ENCODE peak calls at places on chromosomes 7 and 10, in eight cellular contexts. R, L, G, U, P, J, V and T are unnamed samples.

GRCh38 chr7:122790558-122790957 is 87.8 kb upstream of the RNF148 start:
- DNase-seq in R (no peak), L (no peak), G (no peak), U (no peak), P (no peak), J (no peak), V (no peak), T (no peak)

GRCh38 chr10:110664483-110665420 is 20.6 kb downstream of the RBM20 start:
- DNase-seq in R (no peak), L (peak), G (no peak), U (peak), P (peak), J (no peak), V (peak), T (no peak)

GRCh38 chr7:768881-769504 is 41.9 kb upstream of the PRKAR1B start:
- DNase-seq in R (no peak), L (no peak), G (peak), U (peak), P (no peak), J (no peak), V (peak), T (no peak)

GRCh38 chr7:45593121-45593541 is 19.0 kb downstream of the ADCY1 start:
- DNase-seq in R (no peak), L (no peak), G (no peak), U (no peak), P (no peak), J (peak), V (no peak), T (no peak)

GRCh38 chr7:129769400-129769774 is 157.9 kb downstream of the NRF1 start:
- DNase-seq in R (no peak), L (no peak), G (no peak), U (no peak), P (no peak), J (no peak), V (no peak), T (no peak)

GRCh38 chr10:90775351-90776028 is 82.3 kb downstream of the HTR7 start:
- DNase-seq in R (no peak), L (no peak), G (no peak), U (peak), P (peak), J (no peak), V (peak), T (no peak)

GRCh38 chr10:113153493-113154127 is 203.6 kb downstream of the TCF7L2 start:
- DNase-seq in R (no peak), L (no peak), G (no peak), U (no peak), P (no peak), J (no peak), V (peak), T (peak)

GRCh38 chr10:99656199-99657064 is 2.9 kb upstream of the ENTPD7 start:
- DNase-seq in R (no peak), L (peak), G (no peak), U (peak), P (no peak), J (no peak), V (no peak), T (no peak)

GRCh38 chr7:46525876-46526275 is 604.8 kb upstream of the IGFBP3 start:
- DNase-seq in R (no peak), L (peak), G (no peak), U (no peak), P (peak), J (peak), V (no peak), T (no peak)

GRCh38 chr10:4894335-4894734 is 68.3 kb downstream of the AKR1E2 start:
- DNase-seq in R (no peak), L (no peak), G (no peak), U (no peak), P (no peak), J (no peak), V (no peak), T (no peak)

GRCh38 chr10:97510686-97511085 is 12.0 kb downstream of the UBTD1 start:
- DNase-seq in R (no peak), L (no peak), G (no peak), U (no peak), P (no peak), J (no peak), V (no peak), T (no peak)

GRCh38 chr7:104341545-104341944 is 13.1 kb downstream of the LHFPL3 start:
- DNase-seq in R (no peak), L (no peak), G (peak), U (no peak), P (no peak), J (no peak), V (peak), T (no peak)

GRCh38 chr7:55100172-55100961 is 81.5 kb downstream of the EGFR start:
- DNase-seq in R (no peak), L (peak), G (no peak), U (peak), P (no peak), J (peak), V (no peak), T (no peak)

GRCh38 chr7:116702046-116702445 is 30.1 kb downstream of the MET start:
- DNase-seq in R (no peak), L (peak), G (no peak), U (peak), P (no peak), J (no peak), V (no peak), T (no peak)

GRCh38 chr7:80847895-80848294 is 71.0 kb downstream of the SEMA3C start:
- DNase-seq in R (no peak), L (no peak), G (no peak), U (no peak), P (no peak), J (no peak), V (peak), T (no peak)

GRCh38 chr7:142871260-142872105 is 14.1 kb downstream of the TRPV6 start:
- DNase-seq in R (no peak), L (no peak), G (no peak), U (no peak), P (no peak), J (no peak), V (no peak), T (no peak)

GRCh38 chr10:100479059-100479458 is 16.2 kb downstream of the WNT8B start:
- DNase-seq in R (no peak), L (no peak), G (no peak), U (no peak), P (no peak), J (no peak), V (no peak), T (no peak)

GRCh38 chr7:116167177-116167576 is 43.2 kb upstream of the TES start:
- DNase-seq in R (no peak), L (no peak), G (no peak), U (no peak), P (no peak), J (no peak), V (no peak), T (no peak)

GRCh38 chr10:557792-558328 is 131.6 kb downstream of the DIP2C start:
- DNase-seq in R (no peak), L (no peak), G (no peak), U (no peak), P (no peak), J (no peak), V (peak), T (no peak)

GRCh38 chr10:64731016-64731415 is 1209.8 kb downstream of the REEP3 start:
- DNase-seq in R (no peak), L (peak), G (no peak), U (no peak), P (peak), J (no peak), V (no peak), T (no peak)

GRCh38 chr7:48289661-48290060 is 118.4 kb downstream of the ABCA13 start:
- DNase-seq in R (no peak), L (no peak), G (no peak), U (no peak), P (no peak), J (no peak), V (no peak), T (no peak)

GRCh38 chr10:29026802-29027201 is 262.1 kb upstream of the LYZL1 start:
- DNase-seq in R (no peak), L (no peak), G (no peak), U (no peak), P (no peak), J (no peak), V (no peak), T (no peak)

GRCh38 chr7:128112018-128112780 is 81.0 kb upstream of the LRRC4 start:
- DNase-seq in R (no peak), L (no peak), G (no peak), U (no peak), P (no peak), J (no peak), V (no peak), T (peak)

GRCh38 chr7:72403677-72404076 is 8.5 kb downstream of the CALN1 start:
- DNase-seq in R (peak), L (no peak), G (no peak), U (no peak), P (no peak), J (no peak), V (peak), T (peak)

GRCh38 chr7:132666076-132666775 is 90.0 kb upstream of the PLXNA4 start:
- DNase-seq in R (no peak), L (peak), G (no peak), U (peak), P (peak), J (no peak), V (peak), T (no peak)

GRCh38 chr7:43164757-43165156 is 52.3 kb downstream of the HECW1 start:
- DNase-seq in R (peak), L (peak), G (no peak), U (peak), P (peak), J (no peak), V (peak), T (peak)

GRCh38 chr10:96740141-96740540 is 19.8 kb upstream of the PIK3AP1 start:
- DNase-seq in R (no peak), L (no peak), G (no peak), U (no peak), P (no peak), J (no peak), V (no peak), T (no peak)

GRCh38 chr10:73857446-73857845 is 16.9 kb downstream of the CAMK2G start:
- DNase-seq in R (peak), L (no peak), G (no peak), U (no peak), P (no peak), J (no peak), V (no peak), T (no peak)

GRCh38 chr10:124611738-124612137 is 132.4 kb downstream of the FAM53B start:
- DNase-seq in R (no peak), L (no peak), G (no peak), U (no peak), P (no peak), J (no peak), V (no peak), T (no peak)

GRCh38 chr7:42426163-42426562 is 189.2 kb upstream of the GLI3 start:
- DNase-seq in R (no peak), L (peak), G (no peak), U (peak), P (peak), J (no peak), V (peak), T (no peak)

GRCh38 chr10:81146436-81146835 is 608.7 kb downstream of the SH2D4B start:
- DNase-seq in R (no peak), L (no peak), G (no peak), U (no peak), P (no peak), J (no peak), V (no peak), T (no peak)

GRCh38 chr7:105638942-105639495 is 57.7 kb upstream of the EFCAB10 start:
- DNase-seq in R (no peak), L (peak), G (peak), U (no peak), P (no peak), J (peak), V (no peak), T (no peak)

GRCh38 chr7:36565792-36566356 is 158.4 kb downstream of the AOAH start:
- DNase-seq in R (no peak), L (no peak), G (no peak), U (peak), P (peak), J (no peak), V (peak), T (no peak)

GRCh38 chr10:3876563-3876962 is 91.6 kb upstream of the KLF6 start:
- DNase-seq in R (no peak), L (no peak), G (no peak), U (no peak), P (no peak), J (no peak), V (peak), T (no peak)

GRCh38 chr10:3881622-3882021 is 96.6 kb upstream of the KLF6 start:
- DNase-seq in R (no peak), L (peak), G (no peak), U (no peak), P (no peak), J (no peak), V (no peak), T (no peak)

GRCh38 chr10:3877092-3878000 is 92.3 kb upstream of the KLF6 start:
- DNase-seq in R (no peak), L (no peak), G (no peak), U (peak), P (peak), J (no peak), V (peak), T (no peak)

GRCh38 chr10:3875842-3876235 is 90.8 kb upstream of the KLF6 start:
- DNase-seq in R (no peak), L (no peak), G (no peak), U (no peak), P (no peak), J (no peak), V (no peak), T (no peak)

GRCh38 chr10:3879073-3879472 is 94.1 kb upstream of the KLF6 start:
- DNase-seq in R (no peak), L (no peak), G (no peak), U (no peak), P (no peak), J (no peak), V (no peak), T (no peak)
- TF ChIP-seq CTCF in R (no peak), L (no peak), G (no peak), U (no peak), P (no peak), J (no peak), V (no peak), T (no peak)

DNA sequence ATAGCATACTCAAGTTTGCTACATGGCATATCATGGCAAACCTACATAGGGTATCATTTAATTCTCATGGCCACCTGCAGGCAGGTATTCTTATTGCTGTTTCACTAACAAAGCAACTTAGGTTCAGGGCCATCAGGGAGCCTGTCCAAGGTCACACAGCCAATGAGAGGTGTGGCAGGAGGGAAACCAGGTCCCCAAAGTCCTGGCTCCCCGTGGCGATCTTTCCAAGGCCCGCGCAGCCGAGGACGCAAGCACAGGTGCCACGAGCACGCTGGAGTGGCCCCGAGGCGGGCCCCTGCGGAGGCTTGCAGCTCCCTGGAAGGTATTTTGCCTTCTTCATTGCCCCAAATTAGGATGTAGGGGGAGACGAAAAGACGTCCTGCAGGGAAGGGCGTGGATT is 20.8 kb downstream of the PRKAG2 start:
- DNase-seq in R (no peak), L (peak), G (no peak), U (no peak), P (no peak), J (no peak), V (no peak), T (no peak)
- TF ChIP-seq CTCF in R (no peak), L (peak), G (no peak), U (no peak), P (no peak), J (no peak), V (no peak), T (no peak)

DNA sequence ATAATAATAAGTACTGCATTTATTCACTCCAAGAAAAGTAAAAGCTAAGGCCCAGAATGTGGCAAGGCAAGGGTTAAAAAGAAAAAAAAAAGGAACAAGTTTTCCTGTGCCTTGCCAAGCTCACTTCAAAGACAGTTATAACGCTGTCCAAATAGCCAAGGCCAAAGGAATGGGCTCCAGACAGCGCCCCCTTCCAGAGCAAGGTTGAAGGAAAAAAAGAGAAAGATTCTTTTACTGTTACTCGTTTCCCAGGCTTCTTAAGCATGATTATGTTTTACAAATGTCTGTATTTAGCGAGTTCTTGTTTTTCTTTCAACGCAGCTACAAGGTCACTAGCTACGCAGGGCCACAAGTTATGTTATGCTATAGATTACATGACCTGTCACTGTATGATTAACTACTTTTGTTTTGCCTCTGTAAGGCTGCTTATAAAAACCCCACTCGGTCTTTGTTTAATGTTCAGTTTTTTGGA is 9.1 kb upstream of the EIF4H start:
- DNase-seq in R (no peak), L (no peak), G (peak), U (no peak), P (peak), J (no peak), V (no peak), T (no peak)
- TF ChIP-seq CTCF in R (no peak), L (peak), G (peak), U (peak), P (peak), J (no peak), V (peak), T (peak)

DNA sequence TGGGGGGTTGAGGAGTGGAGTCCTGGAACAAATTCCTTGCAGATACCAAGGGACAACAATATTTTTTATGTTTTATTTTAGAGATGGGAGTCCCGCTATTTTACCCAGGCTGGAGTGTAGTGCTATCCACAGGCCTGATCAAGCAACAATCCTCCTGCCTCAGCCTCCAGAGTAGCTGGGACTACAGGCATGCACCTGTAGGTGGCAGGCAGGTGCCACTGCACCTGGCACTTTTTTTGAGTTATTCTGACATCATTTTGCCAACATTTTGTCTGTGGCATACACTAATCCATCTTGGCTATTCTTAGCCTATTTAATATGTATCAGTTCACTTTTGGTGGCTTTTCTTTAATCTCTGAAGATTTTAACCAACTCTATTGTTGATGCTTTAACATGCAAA is 317.8 kb upstream of the MTPN start:
- DNase-seq in R (no peak), L (no peak), G (no peak), U (no peak), P (no peak), J (no peak), V (no peak), T (no peak)
- TF ChIP-seq CTCF in R (no peak), L (no peak), G (no peak), U (no peak), P (no peak), J (no peak), V (no peak), T (no peak)

DNA sequence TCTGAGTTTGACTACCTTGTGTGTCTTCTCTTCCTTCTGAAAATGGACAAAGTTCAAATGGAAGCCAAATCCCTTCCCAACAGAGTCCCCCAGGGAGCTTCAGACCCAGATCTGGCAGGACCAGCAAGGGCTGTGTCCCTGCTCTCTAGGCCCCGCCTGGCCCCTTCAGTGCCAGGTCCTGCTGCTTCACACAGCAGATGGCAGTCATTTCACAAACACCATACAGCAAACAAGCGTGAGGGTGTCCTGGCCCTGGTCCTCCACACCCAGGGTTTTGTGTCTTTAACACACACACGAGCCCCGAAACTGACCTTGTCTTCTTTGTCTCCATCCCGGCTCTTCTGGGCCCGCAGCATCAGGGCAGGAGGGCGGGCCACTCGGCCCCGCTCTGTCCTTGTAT is 145.0 kb downstream of the TCERG1L start:
- DNase-seq in R (no peak), L (no peak), G (no peak), U (no peak), P (no peak), J (no peak), V (no peak), T (peak)
- TF ChIP-seq CTCF in R (no peak), L (no peak), G (no peak), U (no peak), P (no peak), J (no peak), V (no peak), T (no peak)

GRCh38 chr10:119319920-119320258 is 112.5 kb downstream of the GRK5 start:
- DNase-seq in R (no peak), L (no peak), G (no peak), U (no peak), P (no peak), J (no peak), V (no peak), T (no peak)

GRCh38 chr10:119319161-119319919 is 112.0 kb downstream of the GRK5 start:
- DNase-seq in R (no peak), L (peak), G (no peak), U (no peak), P (no peak), J (no peak), V (no peak), T (no peak)

GRCh38 chr10:119316729-119317097 is 109.3 kb downstream of the GRK5 start:
- DNase-seq in R (no peak), L (peak), G (no peak), U (peak), P (peak), J (no peak), V (peak), T (no peak)

GRCh38 chr10:119320981-119321380 is 113.6 kb downstream of the GRK5 start:
- DNase-seq in R (no peak), L (no peak), G (no peak), U (no peak), P (no peak), J (no peak), V (no peak), T (no peak)

GRCh38 chr10:119318411-119319160 is 111.2 kb downstream of the GRK5 start:
- DNase-seq in R (no peak), L (no peak), G (no peak), U (no peak), P (no peak), J (no peak), V (no peak), T (no peak)
- TF ChIP-seq CTCF in R (no peak), L (no peak), G (no peak), U (no peak), P (no peak), J (no peak), V (no peak), T (no peak)

DNA sequence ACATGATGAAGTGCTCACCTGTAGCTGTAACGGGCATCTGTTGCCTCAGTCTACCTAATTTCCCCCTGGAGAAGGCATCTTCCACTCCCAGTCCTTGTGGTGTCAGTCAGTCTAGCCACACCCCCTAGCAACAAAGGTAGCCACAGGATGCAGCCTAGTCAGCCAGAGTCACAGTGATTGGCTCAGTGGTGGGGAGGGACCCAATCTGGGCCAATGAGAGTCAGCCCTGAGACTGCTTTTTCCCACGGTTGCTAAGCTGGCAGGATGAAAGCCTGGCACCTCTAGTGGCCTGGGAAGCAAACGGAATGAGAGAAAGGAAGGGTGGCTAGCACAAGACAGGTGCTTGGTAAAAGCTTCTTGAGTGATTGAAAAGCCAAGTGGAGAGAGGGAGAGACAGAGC is 118.6 kb downstream of the SH3PXD2A start:
- DNase-seq in R (no peak), L (peak), G (no peak), U (no peak), P (peak), J (no peak), V (peak), T (no peak)
- TF ChIP-seq CTCF in R (no peak), L (peak), G (no peak), U (no peak), P (no peak), J (no peak), V (no peak), T (no peak)